ENCODE peak calls at places on chromosomes 1 and 21, in seven cellular contexts. One of them, this sample, is unnamed.

GRCh38 chr1:62487956-62488355 is 51.1 kb downstream of the USP1 start:
- DNase-seq in pancreas: no peak
- DNase-seq in NCI-H748 treated with DMSO at 0.1 percent for 48 hours: no peak
- DNase-seq in GM23248: no peak
- DNase-seq in progenitor cell of endocrine pancreas: no peak
- DNase-seq in activated CD8-positive, alpha-beta T cell treated with anti-CD3 and anti-CD28 coated beads, Interleukin-2, amount 10 ng/mL, durations not matched to agents 7 days and 5 days: no peak
- DNase-seq in smooth muscle cell of the brain vasculature: no peak
- DNase-seq in this sample: no peak

GRCh38 chr1:205041121-205041758 is 1.8 kb upstream of the CNTN2 start:
- DNase-seq in pancreas: no peak
- DNase-seq in NCI-H748 treated with DMSO at 0.1 percent for 48 hours: no peak
- DNase-seq in GM23248: no peak
- DNase-seq in progenitor cell of endocrine pancreas: no peak
- DNase-seq in activated CD8-positive, alpha-beta T cell treated with anti-CD3 and anti-CD28 coated beads, Interleukin-2, amount 10 ng/mL, durations not matched to agents 7 days and 5 days: no peak
- DNase-seq in smooth muscle cell of the brain vasculature: no peak
- DNase-seq in this sample: no peak

GRCh38 chr1:65630855-65631254 is 161.8 kb upstream of the PDE4B start:
- DNase-seq in pancreas: no peak
- DNase-seq in NCI-H748 treated with DMSO at 0.1 percent for 48 hours: no peak
- DNase-seq in GM23248: no peak
- DNase-seq in progenitor cell of endocrine pancreas: no peak
- DNase-seq in activated CD8-positive, alpha-beta T cell treated with anti-CD3 and anti-CD28 coated beads, Interleukin-2, amount 10 ng/mL, durations not matched to agents 7 days and 5 days: no peak
- DNase-seq in smooth muscle cell of the brain vasculature: peak; percentile 64
- DNase-seq in this sample: no peak

GRCh38 chr1:78045600-78045849 is 241 bp upstream of the GIPC2 start:
- DNase-seq in pancreas: no peak
- DNase-seq in NCI-H748 treated with DMSO at 0.1 percent for 48 hours: no peak
- DNase-seq in GM23248: no peak
- DNase-seq in progenitor cell of endocrine pancreas: no peak
- DNase-seq in activated CD8-positive, alpha-beta T cell treated with anti-CD3 and anti-CD28 coated beads, Interleukin-2, amount 10 ng/mL, durations not matched to agents 7 days and 5 days: no peak
- DNase-seq in smooth muscle cell of the brain vasculature: no peak
- DNase-seq in this sample: no peak

GRCh38 chr1:1358433-1359201 is at the start of gene MXRA8:
- DNase-seq in pancreas: no peak
- DNase-seq in NCI-H748 treated with DMSO at 0.1 percent for 48 hours: no peak
- DNase-seq in GM23248: peak; percentile 94
- DNase-seq in progenitor cell of endocrine pancreas: peak; percentile 21
- DNase-seq in activated CD8-positive, alpha-beta T cell treated with anti-CD3 and anti-CD28 coated beads, Interleukin-2, amount 10 ng/mL, durations not matched to agents 7 days and 5 days: no peak
- DNase-seq in smooth muscle cell of the brain vasculature: peak; percentile 66
- DNase-seq in this sample: no peak

GRCh38 chr1:89721351-89721750 is 88.4 kb downstream of the LRRC8C start:
- DNase-seq in pancreas: no peak
- DNase-seq in NCI-H748 treated with DMSO at 0.1 percent for 48 hours: no peak
- DNase-seq in GM23248: peak; percentile 62
- DNase-seq in progenitor cell of endocrine pancreas: no peak
- DNase-seq in activated CD8-positive, alpha-beta T cell treated with anti-CD3 and anti-CD28 coated beads, Interleukin-2, amount 10 ng/mL, durations not matched to agents 7 days and 5 days: peak; percentile 45
- DNase-seq in smooth muscle cell of the brain vasculature: no peak
- DNase-seq in this sample: no peak

GRCh38 chr1:25208561-25209222 is 23.6 kb downstream of the SYF2 start:
- DNase-seq in pancreas: no peak
- DNase-seq in NCI-H748 treated with DMSO at 0.1 percent for 48 hours: no peak
- DNase-seq in GM23248: no peak
- DNase-seq in progenitor cell of endocrine pancreas: no peak
- DNase-seq in activated CD8-positive, alpha-beta T cell treated with anti-CD3 and anti-CD28 coated beads, Interleukin-2, amount 10 ng/mL, durations not matched to agents 7 days and 5 days: no peak
- DNase-seq in smooth muscle cell of the brain vasculature: no peak
- DNase-seq in this sample: no peak

GRCh38 chr21:45948576-45949141 is 32.9 kb upstream of the COL6A1 start:
- DNase-seq in pancreas: no peak
- DNase-seq in NCI-H748 treated with DMSO at 0.1 percent for 48 hours: no peak
- DNase-seq in GM23248: no peak
- DNase-seq in progenitor cell of endocrine pancreas: no peak
- DNase-seq in activated CD8-positive, alpha-beta T cell treated with anti-CD3 and anti-CD28 coated beads, Interleukin-2, amount 10 ng/mL, durations not matched to agents 7 days and 5 days: no peak
- DNase-seq in smooth muscle cell of the brain vasculature: no peak
- DNase-seq in this sample: no peak

GRCh38 chr1:178189814-178190213 is 95.9 kb downstream of the RASAL2 start:
- DNase-seq in pancreas: no peak
- DNase-seq in NCI-H748 treated with DMSO at 0.1 percent for 48 hours: no peak
- DNase-seq in GM23248: peak; percentile 41
- DNase-seq in progenitor cell of endocrine pancreas: no peak
- DNase-seq in activated CD8-positive, alpha-beta T cell treated with anti-CD3 and anti-CD28 coated beads, Interleukin-2, amount 10 ng/mL, durations not matched to agents 7 days and 5 days: no peak
- DNase-seq in smooth muscle cell of the brain vasculature: no peak
- DNase-seq in this sample: no peak

GRCh38 chr1:246679211-246680177 is 44.7 kb upstream of the SCCPDH start:
- DNase-seq in pancreas: no peak
- DNase-seq in NCI-H748 treated with DMSO at 0.1 percent for 48 hours: no peak
- DNase-seq in GM23248: peak; percentile 51
- DNase-seq in progenitor cell of endocrine pancreas: no peak
- DNase-seq in activated CD8-positive, alpha-beta T cell treated with anti-CD3 and anti-CD28 coated beads, Interleukin-2, amount 10 ng/mL, durations not matched to agents 7 days and 5 days: no peak
- DNase-seq in smooth muscle cell of the brain vasculature: no peak
- DNase-seq in this sample: no peak

GRCh38 chr1:171788696-171789095 is 7.2 kb downstream of the METTL13 start:
- DNase-seq in pancreas: no peak
- DNase-seq in NCI-H748 treated with DMSO at 0.1 percent for 48 hours: no peak
- DNase-seq in GM23248: peak; percentile 96
- DNase-seq in progenitor cell of endocrine pancreas: no peak
- DNase-seq in activated CD8-positive, alpha-beta T cell treated with anti-CD3 and anti-CD28 coated beads, Interleukin-2, amount 10 ng/mL, durations not matched to agents 7 days and 5 days: no peak
- DNase-seq in smooth muscle cell of the brain vasculature: no peak
- DNase-seq in this sample: no peak

GRCh38 chr1:218366322-218367052 is 21.4 kb downstream of the TGFB2 start:
- DNase-seq in pancreas: no peak
- DNase-seq in NCI-H748 treated with DMSO at 0.1 percent for 48 hours: peak; percentile 83
- DNase-seq in GM23248: no peak
- DNase-seq in progenitor cell of endocrine pancreas: no peak
- DNase-seq in activated CD8-positive, alpha-beta T cell treated with anti-CD3 and anti-CD28 coated beads, Interleukin-2, amount 10 ng/mL, durations not matched to agents 7 days and 5 days: no peak
- DNase-seq in smooth muscle cell of the brain vasculature: no peak
- DNase-seq in this sample: no peak

GRCh38 chr1:42674682-42675081 is 7.5 kb upstream of the YBX1 start:
- DNase-seq in pancreas: no peak
- DNase-seq in NCI-H748 treated with DMSO at 0.1 percent for 48 hours: no peak
- DNase-seq in GM23248: no peak
- DNase-seq in progenitor cell of endocrine pancreas: no peak
- DNase-seq in activated CD8-positive, alpha-beta T cell treated with anti-CD3 and anti-CD28 coated beads, Interleukin-2, amount 10 ng/mL, durations not matched to agents 7 days and 5 days: no peak
- DNase-seq in smooth muscle cell of the brain vasculature: no peak
- DNase-seq in this sample: no peak

GRCh38 chr1:205449750-205450443 is 5.9 kb downstream of the BLACAT1 start:
- DNase-seq in pancreas: peak; percentile 53
- DNase-seq in NCI-H748 treated with DMSO at 0.1 percent for 48 hours: no peak
- DNase-seq in GM23248: peak; percentile 66
- DNase-seq in progenitor cell of endocrine pancreas: peak; percentile 71
- DNase-seq in activated CD8-positive, alpha-beta T cell treated with anti-CD3 and anti-CD28 coated beads, Interleukin-2, amount 10 ng/mL, durations not matched to agents 7 days and 5 days: peak; percentile 30
- DNase-seq in smooth muscle cell of the brain vasculature: no peak
- DNase-seq in this sample: no peak

GRCh38 chr1:161216945-161217712 is 2.0 kb downstream of the FCER1G start:
- DNase-seq in pancreas: no peak
- DNase-seq in NCI-H748 treated with DMSO at 0.1 percent for 48 hours: no peak
- DNase-seq in GM23248: peak; percentile 87
- DNase-seq in progenitor cell of endocrine pancreas: no peak
- DNase-seq in activated CD8-positive, alpha-beta T cell treated with anti-CD3 and anti-CD28 coated beads, Interleukin-2, amount 10 ng/mL, durations not matched to agents 7 days and 5 days: no peak
- DNase-seq in smooth muscle cell of the brain vasculature: no peak
- DNase-seq in this sample: no peak

GRCh38 chr1:228224198-228225164 is 16.6 kb downstream of the OBSCN start:
- DNase-seq in pancreas: no peak
- DNase-seq in NCI-H748 treated with DMSO at 0.1 percent for 48 hours: no peak
- DNase-seq in GM23248: no peak
- DNase-seq in progenitor cell of endocrine pancreas: no peak
- DNase-seq in activated CD8-positive, alpha-beta T cell treated with anti-CD3 and anti-CD28 coated beads, Interleukin-2, amount 10 ng/mL, durations not matched to agents 7 days and 5 days: no peak
- DNase-seq in smooth muscle cell of the brain vasculature: no peak
- DNase-seq in this sample: no peak

GRCh38 chr1:185345913-185346717 is 29.1 kb upstream of the IVNS1ABP start:
- DNase-seq in pancreas: no peak
- DNase-seq in NCI-H748 treated with DMSO at 0.1 percent for 48 hours: no peak
- DNase-seq in GM23248: no peak
- DNase-seq in progenitor cell of endocrine pancreas: no peak
- DNase-seq in activated CD8-positive, alpha-beta T cell treated with anti-CD3 and anti-CD28 coated beads, Interleukin-2, amount 10 ng/mL, durations not matched to agents 7 days and 5 days: no peak
- DNase-seq in smooth muscle cell of the brain vasculature: no peak
- DNase-seq in this sample: no peak

GRCh38 chr1:225554216-225554812 is 98.6 kb downstream of the ENAH start:
- DNase-seq in pancreas: no peak
- DNase-seq in NCI-H748 treated with DMSO at 0.1 percent for 48 hours: no peak
- DNase-seq in GM23248: peak; percentile 55
- DNase-seq in progenitor cell of endocrine pancreas: no peak
- DNase-seq in activated CD8-positive, alpha-beta T cell treated with anti-CD3 and anti-CD28 coated beads, Interleukin-2, amount 10 ng/mL, durations not matched to agents 7 days and 5 days: no peak
- DNase-seq in smooth muscle cell of the brain vasculature: peak; percentile 32
- DNase-seq in this sample: no peak

GRCh38 chr21:31255036-31255435 is 89.0 kb downstream of the TIAM1 start:
- DNase-seq in pancreas: no peak
- DNase-seq in NCI-H748 treated with DMSO at 0.1 percent for 48 hours: no peak
- DNase-seq in GM23248: no peak
- DNase-seq in progenitor cell of endocrine pancreas: no peak
- DNase-seq in activated CD8-positive, alpha-beta T cell treated with anti-CD3 and anti-CD28 coated beads, Interleukin-2, amount 10 ng/mL, durations not matched to agents 7 days and 5 days: no peak
- DNase-seq in smooth muscle cell of the brain vasculature: no peak
- DNase-seq in this sample: no peak

GRCh38 chr1:21217812-21218596 is 41.3 kb upstream of the EIF4G3 start:
- DNase-seq in pancreas: no peak
- DNase-seq in NCI-H748 treated with DMSO at 0.1 percent for 48 hours: no peak
- DNase-seq in GM23248: peak; percentile 53
- DNase-seq in progenitor cell of endocrine pancreas: peak; percentile 48
- DNase-seq in activated CD8-positive, alpha-beta T cell treated with anti-CD3 and anti-CD28 coated beads, Interleukin-2, amount 10 ng/mL, durations not matched to agents 7 days and 5 days: peak; percentile 61
- DNase-seq in smooth muscle cell of the brain vasculature: no peak
- DNase-seq in this sample: no peak

GRCh38 chr1:229759037-229759435 is 133.0 kb downstream of the URB2 start:
- DNase-seq in pancreas: no peak
- DNase-seq in NCI-H748 treated with DMSO at 0.1 percent for 48 hours: no peak
- DNase-seq in GM23248: peak; percentile 84
- DNase-seq in progenitor cell of endocrine pancreas: no peak
- DNase-seq in activated CD8-positive, alpha-beta T cell treated with anti-CD3 and anti-CD28 coated beads, Interleukin-2, amount 10 ng/mL, durations not matched to agents 7 days and 5 days: no peak
- DNase-seq in smooth muscle cell of the brain vasculature: no peak
- DNase-seq in this sample: no peak

GRCh38 chr1:10704383-10704882 is 92.0 kb downstream of the CASZ1 start:
- DNase-seq in pancreas: peak; percentile 53
- DNase-seq in NCI-H748 treated with DMSO at 0.1 percent for 48 hours: no peak
- DNase-seq in GM23248: no peak
- DNase-seq in progenitor cell of endocrine pancreas: peak; percentile 68
- DNase-seq in activated CD8-positive, alpha-beta T cell treated with anti-CD3 and anti-CD28 coated beads, Interleukin-2, amount 10 ng/mL, durations not matched to agents 7 days and 5 days: no peak
- DNase-seq in smooth muscle cell of the brain vasculature: no peak
- DNase-seq in this sample: no peak

GRCh38 chr1:215669806-215670485 is 102.8 kb downstream of the KCTD3 start:
- DNase-seq in pancreas: no peak
- DNase-seq in NCI-H748 treated with DMSO at 0.1 percent for 48 hours: no peak
- DNase-seq in GM23248: no peak
- DNase-seq in progenitor cell of endocrine pancreas: no peak
- DNase-seq in activated CD8-positive, alpha-beta T cell treated with anti-CD3 and anti-CD28 coated beads, Interleukin-2, amount 10 ng/mL, durations not matched to agents 7 days and 5 days: no peak
- DNase-seq in smooth muscle cell of the brain vasculature: no peak
- DNase-seq in this sample: no peak

GRCh38 chr1:94924967-94925366 is 1.9 kb downstream of the CNN3 start:
- DNase-seq in pancreas: no peak
- DNase-seq in NCI-H748 treated with DMSO at 0.1 percent for 48 hours: no peak
- DNase-seq in GM23248: peak; percentile 62
- DNase-seq in progenitor cell of endocrine pancreas: no peak
- DNase-seq in activated CD8-positive, alpha-beta T cell treated with anti-CD3 and anti-CD28 coated beads, Interleukin-2, amount 10 ng/mL, durations not matched to agents 7 days and 5 days: no peak
- DNase-seq in smooth muscle cell of the brain vasculature: no peak
- DNase-seq in this sample: no peak

GRCh38 chr1:41840592-41841246 is 78.0 kb downstream of the HIVEP3 start:
- DNase-seq in pancreas: no peak
- DNase-seq in NCI-H748 treated with DMSO at 0.1 percent for 48 hours: peak; percentile 98
- DNase-seq in GM23248: peak; percentile 29
- DNase-seq in progenitor cell of endocrine pancreas: no peak
- DNase-seq in activated CD8-positive, alpha-beta T cell treated with anti-CD3 and anti-CD28 coated beads, Interleukin-2, amount 10 ng/mL, durations not matched to agents 7 days and 5 days: no peak
- DNase-seq in smooth muscle cell of the brain vasculature: no peak
- DNase-seq in this sample: no peak

GRCh38 chr1:41891403-41891896 is 27.3 kb downstream of the HIVEP3 start:
- DNase-seq in pancreas: no peak
- DNase-seq in NCI-H748 treated with DMSO at 0.1 percent for 48 hours: no peak
- DNase-seq in GM23248: peak; percentile 49
- DNase-seq in progenitor cell of endocrine pancreas: no peak
- DNase-seq in activated CD8-positive, alpha-beta T cell treated with anti-CD3 and anti-CD28 coated beads, Interleukin-2, amount 10 ng/mL, durations not matched to agents 7 days and 5 days: peak; percentile 81
- DNase-seq in smooth muscle cell of the brain vasculature: no peak
- DNase-seq in this sample: peak; percentile 11

GRCh38 chr1:22689505-22689904 is 21.1 kb upstream of the EPHB2 start:
- DNase-seq in pancreas: no peak
- DNase-seq in NCI-H748 treated with DMSO at 0.1 percent for 48 hours: no peak
- DNase-seq in GM23248: peak; percentile 96
- DNase-seq in progenitor cell of endocrine pancreas: no peak
- DNase-seq in activated CD8-positive, alpha-beta T cell treated with anti-CD3 and anti-CD28 coated beads, Interleukin-2, amount 10 ng/mL, durations not matched to agents 7 days and 5 days: no peak
- DNase-seq in smooth muscle cell of the brain vasculature: peak; percentile 7
- DNase-seq in this sample: no peak

GRCh38 chr1:68210829-68211228 is 21.5 kb downstream of the WLS start:
- DNase-seq in pancreas: no peak
- DNase-seq in NCI-H748 treated with DMSO at 0.1 percent for 48 hours: no peak
- DNase-seq in GM23248: no peak
- DNase-seq in progenitor cell of endocrine pancreas: no peak
- DNase-seq in activated CD8-positive, alpha-beta T cell treated with anti-CD3 and anti-CD28 coated beads, Interleukin-2, amount 10 ng/mL, durations not matched to agents 7 days and 5 days: no peak
- DNase-seq in smooth muscle cell of the brain vasculature: no peak
- DNase-seq in this sample: no peak

GRCh38 chr1:65688215-65688566 is 104.5 kb upstream of the PDE4B start:
- DNase-seq in pancreas: no peak
- DNase-seq in NCI-H748 treated with DMSO at 0.1 percent for 48 hours: no peak
- DNase-seq in GM23248: no peak
- DNase-seq in progenitor cell of endocrine pancreas: no peak
- DNase-seq in activated CD8-positive, alpha-beta T cell treated with anti-CD3 and anti-CD28 coated beads, Interleukin-2, amount 10 ng/mL, durations not matched to agents 7 days and 5 days: no peak
- DNase-seq in smooth muscle cell of the brain vasculature: no peak
- DNase-seq in this sample: no peak